ENCODE peak calls at places on chromosomes 11 and 22, in four cellular contexts. A is AG09319, T is esophagus squamous epithelium, X is SW480. G is an unnamed sample.

GRCh38 chr11:11988862-11989261 is 19.6 kb downstream of the DKK3 start:
- DNase-seq in X (no peak), A (no peak), T (no peak), G (no peak)

GRCh38 chr22:37212174-37212906 is at the start of gene SSTR3:
- DNase-seq in A (no peak), T (no peak), X (no peak), G (no peak)

GRCh38 chr22:19994851-19995610 is 21.6 kb downstream of the ARVCF start:
- DNase-seq in A (no peak), T (no peak), X (no peak), G (no peak)

GRCh38 chr22:49903322-49904039 is 14.8 kb downstream of the ALG12 start:
- DNase-seq in A (no peak), X (no peak), T (no peak), G (no peak)

GRCh38 chr11:19988598-19988997 is 171.7 kb downstream of the DBX1 start:
- DNase-seq in A (peak), T (no peak), X (no peak), G (no peak)

GRCh38 chr22:29108137-29108536 is 35.3 kb downstream of the KREMEN1 start:
- DNase-seq in T (no peak), X (no peak), A (no peak), G (no peak)

GRCh38 chr11:2883717-2884423 is 1.7 kb downstream of the CDKN1C start:
- DNase-seq in X (no peak), A (no peak), T (no peak), G (no peak)

GRCh38 chr22:21938906-21939305 is 13.7 kb downstream of the PPM1F start:
- DNase-seq in X (no peak), A (no peak), T (no peak), G (no peak)

GRCh38 chr22:39392341-39392948 is 7.1 kb upstream of the TAB1 start:
- DNase-seq in A (no peak), T (no peak), X (no peak), G (no peak)

GRCh38 chr11:67354314-67355022 is 1.1 kb upstream of the POLD4 start:
- DNase-seq in X (peak), A (peak), T (no peak), G (peak)

GRCh38 chr11:1381793-1382425 is 7.8 kb upstream of the BRSK2 start:
- DNase-seq in T (no peak), X (no peak), A (no peak), G (no peak)

GRCh38 chr22:35275580-35275979 is 18.3 kb downstream of the HMGXB4 start:
- DNase-seq in A (no peak), T (no peak), X (no peak), G (no peak)

GRCh38 chr11:61679893-61680621 is at the start of gene DAGLA:
- DNase-seq in A (no peak), X (peak), T (no peak), G (peak)

GRCh38 chr11:68942751-68943271 is 38.0 kb downstream of the MRGPRD start:
- DNase-seq in X (no peak), A (no peak), T (no peak), G (no peak)

GRCh38 chr11:128421577-128421976 is 165.8 kb downstream of the ETS1 start:
- DNase-seq in A (no peak), T (no peak), X (no peak), G (no peak)

GRCh38 chr11:119681537-119681936 is 47.5 kb downstream of the NECTIN1 start:
- DNase-seq in X (no peak), T (no peak), A (no peak), G (no peak)

GRCh38 chr11:19789840-19790710 is 77.4 kb downstream of the NAV2 start:
- DNase-seq in A (peak), T (no peak), X (no peak), G (no peak)

GRCh38 chr11:65502274-65502851 is 3.5 kb downstream of the MALAT1 start:
- DNase-seq in T (no peak), A (no peak), X (peak), G (no peak)